ENCODE peak calls at places on chromosomes 12 and 14, in ten cellular contexts. N is CD4-positive, alpha-beta T cell; Q is activated B cell treated with CpG ODN at 0.5 μM for 24 hours; I is sigmoid colon; O is mucosa of descending colon; P is osteocyte; K is GM10248; X is stomach; D is A549; G is WERI-Rb-1. U is an unnamed sample.
A peak's percentile ranks its signal among the peaks of the same experiment; 100 is the strongest.

GRCh38 chr14:100858838-100859220 is 32.9 kb downstream of the MEG3 start:
- DNase-seq in N (no peak), Q (no peak), I (no peak), O (peak; percentile 29), P (no peak), K (no peak), X (no peak), D (no peak), G (no peak), U (no peak)

GRCh38 chr14:60931206-60931605 is 49.7 kb downstream of the TRMT5 start:
- DNase-seq in N (no peak), Q (no peak), I (no peak), O (no peak), P (no peak), K (no peak), X (no peak), D (no peak), G (no peak), U (no peak)

GRCh38 chr12:80567391-80567790 is 123.4 kb downstream of the PTPRQ start:
- DNase-seq in N (no peak), Q (no peak), I (no peak), O (no peak), P (no peak), K (no peak), X (no peak), D (no peak), G (no peak), U (no peak)

GRCh38 chr14:58362798-58363412 is 32.8 kb upstream of the TOMM20L start:
- DNase-seq in N (no peak), Q (no peak), I (no peak), O (no peak), P (no peak), K (peak; percentile 25), X (no peak), D (peak; percentile 18), G (no peak), U (no peak)

GRCh38 chr14:49959822-49960408 is 67.0 kb downstream of the ARF6 start:
- DNase-seq in N (no peak), Q (no peak), I (no peak), O (no peak), P (no peak), K (peak; percentile 57), X (no peak), D (no peak), G (no peak), U (no peak)

GRCh38 chr14:54497224-54497623 is 8.4 kb upstream of the GMFB start:
- DNase-seq in N (no peak), Q (no peak), I (no peak), O (no peak), P (no peak), K (no peak), X (no peak), D (no peak), G (no peak), U (no peak)

GRCh38 chr14:54209501-54210231 is 187.1 kb upstream of the CDKN3 start:
- DNase-seq in N (no peak), Q (no peak), I (no peak), O (no peak), P (no peak), K (no peak), X (no peak), D (no peak), G (no peak), U (no peak)

GRCh38 chr12:94242871-94243270 is 94.5 kb downstream of the PLXNC1 start:
- DNase-seq in N (no peak), Q (no peak), I (no peak), O (no peak), P (peak; percentile 71), K (no peak), X (no peak), D (no peak), G (no peak), U (peak; percentile 38)

GRCh38 chr12:4032906-4033628 is 159.9 kb upstream of the PARP11 start:
- DNase-seq in N (no peak), Q (no peak), I (no peak), O (no peak), P (no peak), K (no peak), X (no peak), D (no peak), G (no peak), U (no peak)

GRCh38 chr12:132660047-132660446 is 27.1 kb downstream of the POLE start:
- DNase-seq in N (no peak), Q (no peak), I (peak; percentile 19), O (no peak), P (no peak), K (no peak), X (no peak), D (no peak), G (no peak), U (no peak)

GRCh38 chr12:8449293-8449944 is 6.3 kb upstream of the CLEC6A start:
- DNase-seq in N (no peak), Q (no peak), I (no peak), O (no peak), P (no peak), K (peak; percentile 27), X (no peak), D (no peak), G (no peak), U (no peak)

GRCh38 chr12:98227162-98227561 is 288.2 kb upstream of the TMPO start:
- DNase-seq in N (no peak), Q (no peak), I (no peak), O (no peak), P (no peak), K (no peak), X (no peak), D (no peak), G (peak; percentile 31), U (no peak)

GRCh38 chr14:94821705-94822104 is 51.8 kb upstream of the GSC start:
- DNase-seq in N (no peak), Q (no peak), I (no peak), O (no peak), P (no peak), K (no peak), X (no peak), D (no peak), G (no peak), U (no peak)
- TF ChIP-seq CTCF in N (no peak), Q (no peak), I (no peak), O (no peak), P (no peak), K (no peak), X (no peak), D (no peak), G (no peak), U (no peak)

GRCh38 chr12:113461666-113462065 is 10.0 kb downstream of the LHX5 start:
- DNase-seq in N (no peak), Q (no peak), I (no peak), O (no peak), P (no peak), K (peak; percentile 50), X (no peak), D (peak; percentile 77), G (peak; percentile 41), U (no peak)
- TF ChIP-seq CTCF in N (no peak), Q (no peak), I (no peak), O (no peak), P (peak; percentile 41), K (peak; percentile 33), X (no peak), D (peak; percentile 36), G (peak; percentile 73), U (no peak)

GRCh38 chr12:57546438-57547365 is at the start of gene DCTN2:
- DNase-seq in N (peak; percentile 84), Q (peak; percentile 81), I (peak; percentile 99), O (peak; percentile 97), P (peak; percentile 98), K (peak; percentile 98), X (peak; percentile 96), D (peak; percentile 99), G (peak; percentile 97), U (peak; percentile 96)
- TF ChIP-seq CTCF in N (no peak), Q (no peak), I (no peak), O (no peak), P (peak; percentile 23), K (peak; percentile 29), X (no peak), D (no peak), G (peak; percentile 30), U (no peak)

GRCh38 chr12:102438047-102438822 is 42.1 kb downstream of the IGF1 start:
- DNase-seq in N (no peak), Q (no peak), I (no peak), O (no peak), P (no peak), K (no peak), X (no peak), D (no peak), G (no peak), U (no peak)

GRCh38 chr12:102440109-102440405 is 40.3 kb downstream of the IGF1 start:
- DNase-seq in N (no peak), Q (no peak), I (no peak), O (no peak), P (no peak), K (no peak), X (no peak), D (no peak), G (no peak), U (no peak)

GRCh38 chr12:102438823-102439205 is 41.5 kb downstream of the IGF1 start:
- DNase-seq in N (no peak), Q (no peak), I (no peak), O (no peak), P (no peak), K (no peak), X (no peak), D (no peak), G (no peak), U (no peak)

GRCh38 chr12:102439391-102440108 is 40.8 kb downstream of the IGF1 start:
- DNase-seq in N (no peak), Q (no peak), I (no peak), O (no peak), P (no peak), K (no peak), X (no peak), D (no peak), G (no peak), U (no peak)

GRCh38 chr12:102441077-102441596 is 39.2 kb downstream of the IGF1 start:
- DNase-seq in N (no peak), Q (no peak), I (no peak), O (no peak), P (no peak), K (no peak), X (no peak), D (no peak), G (no peak), U (no peak)
- TF ChIP-seq CTCF in N (no peak), Q (no peak), I (no peak), O (no peak), P (no peak), K (no peak), X (no peak), D (no peak), G (no peak), U (no peak)

DNA sequence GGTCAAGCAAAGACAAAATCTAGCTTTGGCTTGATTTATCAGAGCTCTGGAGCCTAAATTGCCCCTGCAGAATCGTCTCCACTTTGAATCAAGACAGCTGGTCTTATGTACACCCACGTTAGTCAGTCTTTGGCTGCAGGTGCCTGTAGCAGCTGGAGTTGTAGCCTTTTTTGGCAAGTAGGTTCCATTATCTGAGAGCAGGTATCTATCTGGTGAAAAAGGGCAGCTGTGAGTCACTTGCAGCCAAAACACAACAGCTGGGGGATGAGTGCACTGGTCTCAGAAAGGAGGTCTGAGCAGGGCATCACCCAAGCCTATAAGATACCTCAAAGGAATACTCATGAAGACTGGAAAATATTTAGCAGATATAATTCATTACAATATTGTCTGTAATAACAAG is 43.6 kb upstream of the KCNH5 start:
- DNase-seq in N (no peak), Q (no peak), I (no peak), O (no peak), P (no peak), K (no peak), X (no peak), D (no peak), G (no peak), U (no peak)
- TF ChIP-seq CTCF in N (no peak), Q (no peak), I (no peak), O (no peak), P (no peak), K (no peak), X (no peak), D (no peak), G (no peak), U (no peak)